ENCODE peak calls at places on chromosomes 16 and 17, in six cellular contexts. P is breast epithelium, E is suprapubic skin, F is transverse colon, W is ovary, Z is uterus. K is an unnamed sample.

GRCh38 chr17:73431401-73432205 is 119.8 kb upstream of the CDC42EP4 start:
- DNase-seq in E (no peak), F (no peak), Z (no peak), P (no peak), W (no peak), K (no peak)

GRCh38 chr17:48051706-48052486 is 3.7 kb downstream of the NFE2L1 start:
- DNase-seq in W (peak), P (peak), F (peak), Z (peak), E (no peak), K (peak)

GRCh38 chr17:76545918-76546555 is 6.2 kb downstream of the PRCD start:
- DNase-seq in P (no peak), W (peak), F (no peak), Z (no peak), E (no peak), K (no peak)

GRCh38 chr17:76735006-76735405 is 2.1 kb downstream of the SRSF2 start:
- DNase-seq in F (no peak), P (no peak), E (no peak), Z (no peak), W (no peak), K (no peak)

GRCh38 chr16:50244140-50244503 is 22.2 kb upstream of the ADCY7 start:
- DNase-seq in W (no peak), Z (no peak), P (no peak), F (no peak), E (no peak), K (no peak)

GRCh38 chr16:87789437-87790277 is 23.9 kb upstream of the KLHDC4 start:
- DNase-seq in Z (no peak), F (no peak), E (no peak), P (peak), W (no peak), K (no peak)

GRCh38 chr17:63078707-63079106 is 112.7 kb downstream of the TANC2 start:
- DNase-seq in Z (no peak), P (no peak), W (no peak), F (no peak), E (no peak), K (no peak)

GRCh38 chr17:78256705-78257559 is 25.5 kb downstream of the TMEM235 start:
- DNase-seq in F (no peak), E (no peak), Z (no peak), P (no peak), W (no peak), K (no peak)

GRCh38 chr16:29645699-29646187 is 17.3 kb upstream of the SPN start:
- DNase-seq in F (no peak), Z (no peak), P (no peak), E (no peak), W (no peak), K (no peak)

GRCh38 chr17:60602385-60602742 is 2.4 kb downstream of the PPM1D start:
- DNase-seq in P (no peak), W (no peak), E (no peak), F (no peak), Z (no peak), K (peak)

GRCh38 chr16:20675488-20676267 is 21.8 kb downstream of the ACSM1 start:
- DNase-seq in Z (peak), W (peak), E (no peak), F (peak), P (peak), K (peak)

GRCh38 chr17:31319253-31319661 is 2.2 kb downstream of the EVI2A start:
- DNase-seq in F (no peak), E (no peak), Z (no peak), P (no peak), W (no peak), K (no peak)

GRCh38 chr17:74925242-74925641 is 1.2 kb downstream of the OTOP2 start:
- DNase-seq in P (no peak), F (no peak), E (no peak), Z (no peak), W (no peak), K (no peak)

GRCh38 chr17:43212641-43213490 is 1.2 kb downstream of the TMEM106A start:
- DNase-seq in F (peak), E (peak), W (no peak), P (peak), Z (no peak), K (no peak)

GRCh38 chr17:50062323-50063243 is 6.7 kb downstream of the ITGA3 start:
- DNase-seq in W (peak), E (no peak), F (peak), Z (peak), P (peak), K (peak)

GRCh38 chr17:47937915-47938314 is 3.5 kb upstream of the PNPO start:
- DNase-seq in E (no peak), F (no peak), W (no peak), P (no peak), Z (no peak), K (peak)

GRCh38 chr17:30519707-30520106 is 42.5 kb downstream of the GOSR1 start:
- DNase-seq in P (no peak), Z (no peak), E (no peak), W (no peak), F (no peak), K (no peak)

GRCh38 chr17:71063127-71063526 is 893.8 kb downstream of the KCNJ2 start:
- DNase-seq in W (no peak), E (no peak), F (no peak), Z (no peak), P (no peak), K (no peak)

GRCh38 chr16:16139061-16139460 is 84.2 kb downstream of the ABCC6 start:
- DNase-seq in W (no peak), F (no peak), Z (no peak), P (no peak), E (no peak), K (no peak)

GRCh38 chr17:82450357-82451106 is at the start of gene CYBC1:
- DNase-seq in P (peak), W (peak), F (peak), Z (peak), E (peak), K (peak)
- TF ChIP-seq POLR2A in P (peak), W (peak), F (peak), Z (peak), E (no peak), K (peak)

DNA sequence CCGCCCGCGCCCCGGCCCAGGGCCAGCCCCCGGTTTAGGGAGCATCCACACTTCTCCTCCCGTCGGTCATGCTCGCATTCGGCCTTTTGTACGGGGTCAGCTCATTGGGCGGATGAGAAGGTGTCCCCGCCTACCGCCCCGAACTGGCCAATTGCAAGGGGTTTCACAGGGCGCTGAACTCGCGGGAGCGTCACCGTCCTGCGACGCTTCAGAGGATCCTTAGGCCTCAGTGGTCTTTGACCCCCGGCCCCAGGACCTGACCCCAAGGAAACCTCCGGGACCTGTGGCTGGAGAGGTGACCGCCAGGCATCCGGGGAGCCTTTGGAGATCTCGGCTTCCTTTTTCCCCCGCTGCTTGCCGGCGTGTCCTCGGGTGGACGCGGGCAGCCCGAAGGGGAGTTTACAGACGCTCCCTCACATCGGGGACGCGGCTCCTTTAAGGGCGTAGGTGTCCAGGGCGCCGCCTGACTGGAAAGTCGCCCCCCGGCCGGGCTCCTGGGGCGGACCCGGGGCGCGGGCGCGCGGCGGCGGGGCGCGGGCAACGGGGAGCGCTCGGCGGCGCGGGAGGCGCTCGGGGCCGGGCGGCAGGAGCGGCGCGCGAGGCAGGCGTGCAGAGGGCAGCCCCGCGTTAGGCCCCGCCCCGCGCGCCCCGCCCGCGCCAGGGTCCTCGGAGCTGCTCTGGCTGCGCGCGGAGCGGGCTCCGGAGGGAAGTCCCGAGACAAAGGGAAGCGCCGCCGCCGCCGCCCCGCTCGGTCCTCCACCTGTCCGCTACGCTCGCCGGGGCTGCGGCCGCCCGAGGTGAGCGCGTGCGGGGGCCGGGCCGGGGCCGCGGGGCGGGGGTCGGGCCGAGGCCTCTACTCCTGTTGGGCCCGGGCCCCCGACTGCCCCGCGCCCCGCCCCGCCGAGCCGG is at the start of gene UBE2I:
- DNase-seq in Z (peak), E (peak), F (peak), W (peak), P (peak), K (peak)
- TF ChIP-seq POLR2A in Z (peak), E (no peak), F (no peak), W (peak), P (no peak), K (no peak)

GRCh38 chr16:67562526-67562917 is at the start of gene CTCF:
- DNase-seq in Z (peak), E (no peak), P (no peak), W (peak), F (peak), K (peak)
- TF ChIP-seq POLR2A in Z (peak), E (no peak), P (no peak), W (no peak), F (no peak), K (no peak)

GRCh38 chr16:88804173-88804551 is 573 bp downstream of the CDT1 start:
- DNase-seq in F (no peak), Z (no peak), W (no peak), E (no peak), P (no peak), K (no peak)

GRCh38 chr16:88805340-88805715 is 1.7 kb downstream of the CDT1 start:
- DNase-seq in Z (no peak), P (no peak), F (no peak), W (no peak), E (no peak), K (no peak)

GRCh38 chr16:88805887-88806393 is 2.4 kb downstream of the CDT1 start:
- DNase-seq in P (no peak), F (no peak), E (no peak), W (no peak), Z (no peak), K (no peak)

GRCh38 chr16:88804552-88805339 is 1.2 kb downstream of the CDT1 start:
- DNase-seq in Z (no peak), E (no peak), F (no peak), W (no peak), P (no peak), K (no peak)

GRCh38 chr16:88803264-88803987 is at the start of gene CDT1:
- DNase-seq in Z (peak), E (no peak), P (peak), F (peak), W (peak), K (peak)
- TF ChIP-seq POLR2A in Z (peak), E (no peak), P (no peak), F (peak), W (peak), K (no peak)